ENCODE peak calls at places on chromosomes 11 and 22, in nine cellular contexts. One of them, this sample, is unnamed.
A peak's percentile ranks its signal among the peaks of the same experiment; 100 is the strongest.

GRCh38 chr22:45731041-45731797 is 59.6 kb downstream of the ATXN10 start:
- DNase-seq in neural crest cell: no peak
- DNase-seq in RWPE1: no peak
- DNase-seq in WTC11: no peak
- DNase-seq in colonic mucosa: peak; percentile 26
- DNase-seq in epithelial cell of proximal tubule: no peak
- DNase-seq in suprapubic skin: no peak
- DNase-seq in HFF-Myc: no peak
- DNase-seq in HCT116: no peak
- DNase-seq in this sample: no peak

GRCh38 chr11:94877446-94878200 is 95.7 kb downstream of the CWC15 start:
- DNase-seq in neural crest cell: no peak
- DNase-seq in suprapubic skin: no peak
- DNase-seq in WTC11: no peak
- DNase-seq in colonic mucosa: no peak
- DNase-seq in HFF-Myc: no peak
- DNase-seq in HCT116: no peak
- DNase-seq in RWPE1: no peak
- DNase-seq in epithelial cell of proximal tubule: no peak
- DNase-seq in this sample: no peak

GRCh38 chr22:40487663-40488249 is 117.4 kb downstream of the SGSM3 start:
- DNase-seq in epithelial cell of proximal tubule: no peak
- DNase-seq in neural crest cell: no peak
- DNase-seq in colonic mucosa: no peak
- DNase-seq in HFF-Myc: no peak
- DNase-seq in RWPE1: no peak
- DNase-seq in WTC11: no peak
- DNase-seq in suprapubic skin: no peak
- DNase-seq in HCT116: no peak
- DNase-seq in this sample: no peak

GRCh38 chr11:88390254-88390653 is 52.7 kb upstream of the CTSC start:
- DNase-seq in HFF-Myc: no peak
- DNase-seq in WTC11: no peak
- DNase-seq in neural crest cell: no peak
- DNase-seq in HCT116: no peak
- DNase-seq in suprapubic skin: no peak
- DNase-seq in colonic mucosa: no peak
- DNase-seq in epithelial cell of proximal tubule: no peak
- DNase-seq in RWPE1: no peak
- DNase-seq in this sample: no peak

GRCh38 chr11:85762226-85762625 is 48.7 kb downstream of the SYTL2 start:
- DNase-seq in epithelial cell of proximal tubule: no peak
- DNase-seq in suprapubic skin: no peak
- DNase-seq in RWPE1: no peak
- DNase-seq in HFF-Myc: no peak
- DNase-seq in colonic mucosa: no peak
- DNase-seq in neural crest cell: no peak
- DNase-seq in HCT116: no peak
- DNase-seq in WTC11: no peak
- DNase-seq in this sample: no peak

GRCh38 chr11:61580292-61580888 is 486 bp downstream of the SYT7 start:
- DNase-seq in RWPE1: no peak
- DNase-seq in suprapubic skin: no peak
- DNase-seq in HFF-Myc: no peak
- DNase-seq in neural crest cell: no peak
- DNase-seq in colonic mucosa: no peak
- DNase-seq in HCT116: no peak
- DNase-seq in epithelial cell of proximal tubule: no peak
- DNase-seq in WTC11: peak; percentile 36
- DNase-seq in this sample: peak; percentile 49

GRCh38 chr11:82234256-82234655 is 499.4 kb downstream of the FAM181B start:
- DNase-seq in HFF-Myc: no peak
- DNase-seq in HCT116: no peak
- DNase-seq in epithelial cell of proximal tubule: no peak
- DNase-seq in neural crest cell: no peak
- DNase-seq in WTC11: no peak
- DNase-seq in RWPE1: no peak
- DNase-seq in colonic mucosa: no peak
- DNase-seq in suprapubic skin: no peak
- DNase-seq in this sample: no peak

GRCh38 chr22:45263790-45264269 is 20.9 kb upstream of the UPK3A start:
- DNase-seq in HFF-Myc: peak; percentile 63
- DNase-seq in RWPE1: peak; percentile 70
- DNase-seq in neural crest cell: peak; percentile 58
- DNase-seq in HCT116: peak; percentile 46
- DNase-seq in colonic mucosa: peak; percentile 63
- DNase-seq in WTC11: peak; percentile 73
- DNase-seq in epithelial cell of proximal tubule: no peak
- DNase-seq in suprapubic skin: peak; percentile 91
- DNase-seq in this sample: peak; percentile 81

GRCh38 chr22:37282385-37282677 is at the start of gene CYTH4:
- DNase-seq in colonic mucosa: peak; percentile 55
- DNase-seq in RWPE1: peak; percentile 50
- DNase-seq in HCT116: no peak
- DNase-seq in epithelial cell of proximal tubule: no peak
- DNase-seq in WTC11: no peak
- DNase-seq in HFF-Myc: no peak
- DNase-seq in suprapubic skin: no peak
- DNase-seq in neural crest cell: no peak
- DNase-seq in this sample: peak; percentile 70

GRCh38 chr11:131537196-131537595 is 166.8 kb downstream of the NTM start:
- DNase-seq in WTC11: no peak
- DNase-seq in epithelial cell of proximal tubule: no peak
- DNase-seq in suprapubic skin: no peak
- DNase-seq in HFF-Myc: no peak
- DNase-seq in HCT116: no peak
- DNase-seq in RWPE1: no peak
- DNase-seq in neural crest cell: no peak
- DNase-seq in colonic mucosa: no peak
- DNase-seq in this sample: no peak

GRCh38 chr11:72308226-72309073 is 64.5 kb upstream of the PHOX2A start:
- DNase-seq in epithelial cell of proximal tubule: no peak
- DNase-seq in colonic mucosa: no peak
- DNase-seq in suprapubic skin: no peak
- DNase-seq in HFF-Myc: peak; percentile 93
- DNase-seq in RWPE1: peak; percentile 64
- DNase-seq in neural crest cell: no peak
- DNase-seq in HCT116: no peak
- DNase-seq in WTC11: no peak
- DNase-seq in this sample: no peak

GRCh38 chr22:50302564-50302963 is 4.9 kb downstream of the PLXNB2 start:
- DNase-seq in suprapubic skin: no peak
- DNase-seq in RWPE1: no peak
- DNase-seq in HCT116: no peak
- DNase-seq in neural crest cell: no peak
- DNase-seq in HFF-Myc: no peak
- DNase-seq in colonic mucosa: no peak
- DNase-seq in WTC11: no peak
- DNase-seq in epithelial cell of proximal tubule: no peak
- DNase-seq in this sample: no peak

GRCh38 chr11:19027829-19028595 is 32.5 kb downstream of the MRGPRX2 start:
- DNase-seq in suprapubic skin: no peak
- DNase-seq in HCT116: peak; percentile 43
- DNase-seq in WTC11: no peak
- DNase-seq in colonic mucosa: no peak
- DNase-seq in RWPE1: peak; percentile 92
- DNase-seq in neural crest cell: no peak
- DNase-seq in epithelial cell of proximal tubule: peak; percentile 78
- DNase-seq in HFF-Myc: peak; percentile 33
- DNase-seq in this sample: peak; percentile 25

GRCh38 chr11:79168530-79169110 is 272.2 kb downstream of the TENM4 start:
- DNase-seq in colonic mucosa: no peak
- DNase-seq in HCT116: no peak
- DNase-seq in RWPE1: peak; percentile 54
- DNase-seq in WTC11: no peak
- DNase-seq in neural crest cell: no peak
- DNase-seq in epithelial cell of proximal tubule: no peak
- DNase-seq in HFF-Myc: no peak
- DNase-seq in suprapubic skin: no peak
- DNase-seq in this sample: no peak

GRCh38 chr11:134069426-134069921 is 602 bp downstream of the JAM3 start:
- DNase-seq in WTC11: peak; percentile 52
- DNase-seq in colonic mucosa: no peak
- DNase-seq in RWPE1: no peak
- DNase-seq in suprapubic skin: no peak
- DNase-seq in epithelial cell of proximal tubule: no peak
- DNase-seq in HFF-Myc: no peak
- DNase-seq in HCT116: no peak
- DNase-seq in neural crest cell: peak; percentile 36
- DNase-seq in this sample: no peak

GRCh38 chr22:42173183-42173926 is 42.7 kb upstream of the CYP2D6 start:
- DNase-seq in neural crest cell: no peak
- DNase-seq in colonic mucosa: no peak
- DNase-seq in HCT116: no peak
- DNase-seq in epithelial cell of proximal tubule: no peak
- DNase-seq in HFF-Myc: no peak
- DNase-seq in RWPE1: no peak
- DNase-seq in suprapubic skin: no peak
- DNase-seq in WTC11: no peak
- DNase-seq in this sample: no peak

GRCh38 chr22:27876684-27877083 is 42.4 kb downstream of the PITPNB start:
- DNase-seq in RWPE1: no peak
- DNase-seq in colonic mucosa: no peak
- DNase-seq in HFF-Myc: no peak
- DNase-seq in WTC11: no peak
- DNase-seq in suprapubic skin: no peak
- DNase-seq in epithelial cell of proximal tubule: no peak
- DNase-seq in HCT116: no peak
- DNase-seq in neural crest cell: no peak
- DNase-seq in this sample: no peak

GRCh38 chr11:105719073-105719846 is 109.4 kb downstream of the GRIA4 start:
- DNase-seq in WTC11: no peak
- DNase-seq in colonic mucosa: no peak
- DNase-seq in suprapubic skin: no peak
- DNase-seq in epithelial cell of proximal tubule: peak; percentile 91
- DNase-seq in HCT116: peak; percentile 22
- DNase-seq in RWPE1: peak; percentile 2
- DNase-seq in HFF-Myc: peak; percentile 4
- DNase-seq in neural crest cell: no peak
- DNase-seq in this sample: peak; percentile 3

GRCh38 chr11:57770793-57771192 is 9.2 kb downstream of the CTNND1 start:
- DNase-seq in neural crest cell: no peak
- DNase-seq in HCT116: no peak
- DNase-seq in suprapubic skin: no peak
- DNase-seq in WTC11: no peak
- DNase-seq in colonic mucosa: no peak
- DNase-seq in epithelial cell of proximal tubule: no peak
- DNase-seq in HFF-Myc: no peak
- DNase-seq in RWPE1: no peak
- DNase-seq in this sample: no peak

DNA sequence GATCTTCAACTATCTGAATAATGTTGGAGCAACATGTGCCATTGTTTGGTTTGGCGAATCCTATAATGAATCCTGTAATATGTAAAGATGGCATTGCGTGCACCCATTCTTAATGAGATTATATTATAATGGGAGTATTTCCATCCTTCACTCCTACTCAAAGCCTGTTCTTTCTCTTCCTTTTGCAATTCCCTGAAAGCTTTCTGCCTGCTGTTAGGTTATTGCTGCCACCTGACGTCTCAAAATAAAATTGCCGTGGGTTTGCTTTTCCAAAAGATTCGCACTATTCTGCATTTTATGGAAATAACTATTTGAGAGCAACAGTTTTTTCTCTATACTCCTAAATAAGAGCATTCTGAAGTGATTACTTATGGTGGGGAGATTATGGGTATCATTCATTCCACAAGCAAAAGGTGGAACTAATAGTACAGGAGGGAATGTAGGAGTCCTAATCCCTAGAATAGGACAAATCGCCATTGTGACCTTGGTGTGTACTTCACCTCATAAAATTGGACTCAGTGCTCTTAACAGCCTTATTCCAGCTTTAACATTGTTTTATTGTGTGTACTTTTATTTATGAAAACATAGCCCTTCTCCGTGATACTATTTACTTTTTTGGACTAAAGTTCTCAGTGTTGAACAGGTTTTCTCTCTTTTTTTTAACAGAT is 69.6 kb upstream of the ALKBH3 start:
- DNase-seq in HCT116: no peak
- DNase-seq in epithelial cell of proximal tubule: no peak
- DNase-seq in colonic mucosa: no peak
- DNase-seq in WTC11: no peak
- DNase-seq in RWPE1: no peak
- DNase-seq in suprapubic skin: no peak
- DNase-seq in HFF-Myc: no peak
- DNase-seq in neural crest cell: no peak
- DNase-seq in this sample: no peak
- TF ChIP-seq CTCF in HCT116: no peak
- TF ChIP-seq CTCF in epithelial cell of proximal tubule: peak; percentile 39
- TF ChIP-seq CTCF in colonic mucosa: peak; percentile 26
- TF ChIP-seq CTCF in WTC11: no peak
- TF ChIP-seq CTCF in RWPE1: no peak
- TF ChIP-seq CTCF in suprapubic skin: no peak
- TF ChIP-seq CTCF in HFF-Myc: no peak
- TF ChIP-seq CTCF in neural crest cell: peak; percentile 30
- TF ChIP-seq CTCF in this sample: no peak

GRCh38 chr11:44326615-44327475 is 16.9 kb upstream of the ALX4 start:
- DNase-seq in HFF-Myc: no peak
- DNase-seq in HCT116: no peak
- DNase-seq in neural crest cell: no peak
- DNase-seq in RWPE1: no peak
- DNase-seq in colonic mucosa: no peak
- DNase-seq in suprapubic skin: no peak
- DNase-seq in WTC11: no peak
- DNase-seq in epithelial cell of proximal tubule: no peak
- DNase-seq in this sample: no peak
- TF ChIP-seq CTCF in HFF-Myc: peak; percentile 10
- TF ChIP-seq CTCF in HCT116: no peak
- TF ChIP-seq CTCF in neural crest cell: no peak
- TF ChIP-seq CTCF in RWPE1: no peak
- TF ChIP-seq CTCF in colonic mucosa: no peak
- TF ChIP-seq CTCF in suprapubic skin: no peak
- TF ChIP-seq CTCF in WTC11: no peak
- TF ChIP-seq CTCF in epithelial cell of proximal tubule: no peak
- TF ChIP-seq CTCF in this sample: no peak

GRCh38 chr22:35170716-35171697 is 86.3 kb upstream of the HMGXB4 start:
- DNase-seq in HFF-Myc: no peak
- DNase-seq in neural crest cell: no peak
- DNase-seq in suprapubic skin: no peak
- DNase-seq in RWPE1: no peak
- DNase-seq in HCT116: no peak
- DNase-seq in epithelial cell of proximal tubule: no peak
- DNase-seq in WTC11: no peak
- DNase-seq in colonic mucosa: no peak
- DNase-seq in this sample: no peak
- TF ChIP-seq CTCF in HFF-Myc: no peak
- TF ChIP-seq CTCF in neural crest cell: no peak
- TF ChIP-seq CTCF in suprapubic skin: no peak
- TF ChIP-seq CTCF in RWPE1: no peak
- TF ChIP-seq CTCF in HCT116: no peak
- TF ChIP-seq CTCF in epithelial cell of proximal tubule: no peak
- TF ChIP-seq CTCF in WTC11: no peak
- TF ChIP-seq CTCF in colonic mucosa: no peak
- TF ChIP-seq CTCF in this sample: no peak

DNA sequence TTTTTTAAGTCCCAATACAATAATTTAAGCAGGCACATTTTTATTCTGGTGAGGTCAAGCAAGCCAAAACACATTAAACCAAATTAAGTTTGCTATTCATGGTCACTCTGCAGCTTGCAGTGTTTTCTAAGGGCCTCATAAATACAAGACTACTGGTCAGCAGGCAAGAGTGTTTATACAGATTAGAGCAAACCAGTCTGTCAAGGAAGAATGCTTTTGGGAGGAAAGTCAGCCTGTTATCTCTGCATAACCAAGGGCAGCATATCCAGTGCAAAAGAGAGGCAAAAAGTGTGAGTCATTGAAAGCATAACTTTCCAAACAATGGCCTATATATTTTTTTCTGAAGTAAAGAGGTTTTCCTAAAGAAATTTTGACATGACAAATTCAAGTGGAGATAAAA is 29.7 kb upstream of the CCDC34 start:
- DNase-seq in suprapubic skin: no peak
- DNase-seq in WTC11: no peak
- DNase-seq in neural crest cell: no peak
- DNase-seq in epithelial cell of proximal tubule: no peak
- DNase-seq in RWPE1: no peak
- DNase-seq in colonic mucosa: no peak
- DNase-seq in HCT116: no peak
- DNase-seq in HFF-Myc: no peak
- DNase-seq in this sample: no peak
- TF ChIP-seq CTCF in suprapubic skin: no peak
- TF ChIP-seq CTCF in WTC11: no peak
- TF ChIP-seq CTCF in neural crest cell: no peak
- TF ChIP-seq CTCF in epithelial cell of proximal tubule: no peak
- TF ChIP-seq CTCF in RWPE1: no peak
- TF ChIP-seq CTCF in colonic mucosa: no peak
- TF ChIP-seq CTCF in HCT116: no peak
- TF ChIP-seq CTCF in HFF-Myc: no peak
- TF ChIP-seq CTCF in this sample: no peak